ENCODE peak calls at places on chromosomes 16 and 17, in nine cellular contexts. J is body of pancreas, S is psoas muscle, Z is colonic mucosa, H is NCI-H146, X is amygdala, U is amniotic stem cell, G is fibroblast of pulmonary artery, D is naive B cell. F is an unnamed sample.

GRCh38 chr17:76578376-76578775 is 7.3 kb downstream of the ST6GALNAC2 start:
- DNase-seq in D (no peak), Z (peak; percentile 34), X (no peak), H (no peak), U (no peak), S (no peak), J (no peak), G (no peak), F (no peak)

GRCh38 chr17:57662644-57663308 is 82.3 kb downstream of the CCDC182 start:
- DNase-seq in H (peak; percentile 99), J (peak; percentile 89), X (peak; percentile 89), U (peak; percentile 97), Z (peak; percentile 90), G (peak; percentile 98), S (peak; percentile 97), D (no peak), F (peak; percentile 98)

GRCh38 chr17:82734987-82735866 is at the start of gene FN3K:
- DNase-seq in Z (peak; percentile 77), D (no peak), S (peak; percentile 83), X (peak; percentile 64), H (peak; percentile 85), U (no peak), G (peak; percentile 80), J (peak; percentile 67), F (peak; percentile 82)

GRCh38 chr17:73103661-73104335 is 11.3 kb upstream of the SLC39A11 start:
- DNase-seq in H (no peak), Z (no peak), J (no peak), S (no peak), G (peak; percentile 16), U (no peak), D (no peak), X (no peak), F (no peak)

GRCh38 chr17:32849879-32850278 is 27.0 kb downstream of the MYO1D start:
- DNase-seq in Z (no peak), S (no peak), X (no peak), H (no peak), G (no peak), U (no peak), J (no peak), D (no peak), F (peak; percentile 58)

GRCh38 chr16:49528564-49529150 is 155.1 kb downstream of the C16orf78 start:
- DNase-seq in X (no peak), G (peak; percentile 11), Z (no peak), J (no peak), S (peak; percentile 20), H (no peak), U (no peak), D (no peak), F (peak; percentile 2)

GRCh38 chr16:69934751-69935150 is 16.4 kb upstream of the CLEC18A start:
- DNase-seq in S (no peak), G (no peak), U (no peak), X (no peak), H (no peak), Z (no peak), D (no peak), J (no peak), F (no peak)

GRCh38 chr16:55760665-55761035 is 72.2 kb downstream of the CES1 start:
- DNase-seq in G (no peak), X (no peak), H (no peak), S (peak; percentile 62), J (no peak), Z (no peak), D (no peak), U (no peak), F (no peak)

GRCh38 chr16:6020162-6020980 is 922.8 kb upstream of the EEF2KMT start:
- DNase-seq in S (no peak), J (no peak), Z (no peak), X (no peak), D (no peak), U (no peak), G (no peak), H (no peak), F (no peak)

GRCh38 chr17:34974179-34974578 is 6.1 kb upstream of the LIG3 start:
- DNase-seq in J (no peak), X (no peak), G (no peak), D (no peak), U (no peak), S (no peak), Z (no peak), H (no peak), F (no peak)

GRCh38 chr16:73871076-73871475 is 425.5 kb upstream of the PSMD7 start:
- DNase-seq in X (no peak), H (no peak), Z (no peak), U (no peak), D (no peak), S (no peak), J (no peak), G (no peak), F (no peak)

GRCh38 chr16:50272111-50272571 is 5.8 kb downstream of the ADCY7 start:
- DNase-seq in H (no peak), S (peak; percentile 23), G (no peak), Z (no peak), J (no peak), U (no peak), D (no peak), X (no peak), F (no peak)

GRCh38 chr17:68006797-68007196 is 10.5 kb upstream of the C17orf58 start:
- DNase-seq in S (no peak), D (no peak), G (peak; percentile 27), H (no peak), X (no peak), Z (no peak), U (no peak), J (no peak), F (peak; percentile 4)

GRCh38 chr17:50563095-50563511 is 2.6 kb downstream of the CACNA1G start:
- DNase-seq in X (no peak), S (no peak), H (no peak), Z (no peak), D (no peak), G (no peak), J (no peak), U (no peak), F (no peak)

GRCh38 chr17:20935740-20936139 is 107.1 kb downstream of the USP22 start:
- DNase-seq in U (peak; percentile 48), J (no peak), H (no peak), G (peak; percentile 86), D (no peak), X (no peak), Z (no peak), S (no peak), F (peak; percentile 85)

GRCh38 chr16:88691924-88692560 is 5.7 kb upstream of the SNAI3 start:
- DNase-seq in D (peak; percentile 44), J (no peak), X (no peak), S (no peak), Z (no peak), U (no peak), H (no peak), G (no peak), F (no peak)

GRCh38 chr17:29575511-29576213 is 7.2 kb downstream of the TP53I13 start:
- DNase-seq in U (no peak), H (no peak), S (no peak), J (no peak), D (no peak), X (no peak), Z (peak; percentile 20), G (no peak), F (no peak)

GRCh38 chr17:16483021-16483645 is 8.9 kb downstream of the LRRC75A start:
- DNase-seq in J (no peak), G (no peak), X (no peak), H (no peak), U (no peak), S (no peak), D (no peak), Z (no peak), F (no peak)